ENCODE peak calls at places on chromosome 18, in four cellular contexts. G, X, T and C are unnamed samples.
A peak's percentile ranks its signal among the peaks of the same experiment; 100 is the strongest.

GRCh38 chr18:21241224-21242131 is 554 bp upstream of the GREB1L start:
- DNase-seq in T (no peak), X (peak; percentile 12), G (no peak), C (no peak)

GRCh38 chr18:26461405-26461804 is 86.9 kb downstream of the KCTD1 start:
- DNase-seq in G (no peak), X (no peak), T (no peak), C (no peak)

GRCh38 chr18:68263481-68263880 is 451.4 kb downstream of the TMX3 start:
- DNase-seq in T (no peak), X (no peak), G (no peak), C (no peak)

GRCh38 chr18:75244336-75244735 is 33.7 kb downstream of the TSHZ1 start:
- DNase-seq in X (no peak), G (peak; percentile 21), T (no peak), C (peak; percentile 42)

GRCh38 chr18:14921547-14921946 is 173.6 kb downstream of the ANKRD30B start:
- DNase-seq in G (no peak), T (no peak), X (no peak), C (peak; percentile 10)

GRCh38 chr18:13566941-13567762 is 159.2 kb downstream of the FAM210A start:
- DNase-seq in T (no peak), G (no peak), X (no peak), C (no peak)

GRCh38 chr18:49238433-49239042 is 221.9 kb downstream of the DYM start:
- DNase-seq in T (no peak), G (peak; percentile 38), X (peak; percentile 7), C (no peak)

GRCh38 chr18:54939375-54939917 is 19.8 kb downstream of the CCDC68 start:
- DNase-seq in X (no peak), T (no peak), G (peak; percentile 33), C (no peak)

GRCh38 chr18:48514786-48515185 is 24.0 kb upstream of the CTIF start:
- DNase-seq in G (no peak), X (no peak), T (no peak), C (no peak)

GRCh38 chr18:77096936-77097886 is 35.4 kb downstream of the MBP start:
- DNase-seq in X (no peak), T (no peak), G (no peak), C (no peak)

GRCh38 chr18:50051288-50051687 is 143.7 kb downstream of the MYO5B start:
- DNase-seq in T (peak; percentile 6), X (peak; percentile 10), G (peak; percentile 25), C (no peak)

GRCh38 chr18:31241900-31242409 is 76.0 kb upstream of the DSG1 start:
- DNase-seq in X (peak; percentile 63), T (peak; percentile 69), G (peak; percentile 98), C (peak; percentile 96)

GRCh38 chr18:78794031-78794430 is 185.6 kb upstream of the SALL3 start:
- DNase-seq in X (no peak), G (no peak), T (no peak), C (no peak)
- H3K9me3 ChIP-seq in X (no peaks in the 10 kb centered on the region), G (no peaks in the 10 kb centered on the region), T (no peaks in the 10 kb centered on the region), C (no peaks in the 10 kb centered on the region)

GRCh38 chr18:63318882-63319382 is 637 bp downstream of the BCL2 start:
- DNase-seq in T (no peak), X (no peak), G (no peak), C (no peak)
- H3K27ac ChIP-seq in T (peak overlapping the region; percentile 94), X (no peak overlapping the region), G (no peak overlapping the region), C (peak overlapping the region; percentile 89)

GRCh38 chr18:25350561-25351201 is 1.3 kb downstream of the ZNF521 start:
- DNase-seq in T (no peak), G (no peak), X (no peak), C (no peak)
- H3K4me3 ChIP-seq in T (peak overlapping the region; percentile 35), G (no peak overlapping the region), X (no peak overlapping the region), C (peak overlapping the region; percentile 53)

GRCh38 chr18:8620845-8621244 is 11.6 kb downstream of the RAB12 start:
- DNase-seq in X (no peak), T (no peak), G (no peak), C (no peak)

GRCh38 chr18:8616026-8616401 is 6.8 kb downstream of the RAB12 start:
- DNase-seq in T (no peak), G (peak; percentile 35), X (peak; percentile 24), C (no peak)

GRCh38 chr18:8619835-8620577 is 10.8 kb downstream of the RAB12 start:
- DNase-seq in T (no peak), X (no peak), G (no peak), C (no peak)

GRCh38 chr18:8617907-8618306 is 8.7 kb downstream of the RAB12 start:
- DNase-seq in X (no peak), G (no peak), T (no peak), C (no peak)

DNA sequence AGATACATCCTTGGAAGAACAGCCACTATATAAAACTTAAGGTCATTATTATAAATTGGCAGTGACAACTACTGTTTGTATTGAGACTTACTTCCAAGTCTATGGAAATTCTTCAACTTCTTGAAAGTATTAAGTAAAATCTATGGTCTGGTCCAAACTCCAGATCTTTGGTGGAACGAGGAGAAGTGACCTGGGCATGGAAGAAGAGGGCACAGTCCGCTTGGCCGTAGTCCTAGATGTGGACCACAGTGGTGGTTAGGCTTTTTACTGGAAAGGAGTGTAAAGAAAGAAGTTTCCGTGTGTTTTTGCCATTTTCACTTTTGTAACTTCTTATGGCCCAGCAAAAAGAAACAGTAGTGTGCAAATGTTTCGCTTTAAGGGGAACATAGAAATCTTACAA is 9.8 kb downstream of the RAB12 start:
- DNase-seq in T (no peak), X (no peak), G (no peak), C (no peak)
- H3K9me3 ChIP-seq in T (no peaks in the 10 kb centered on the region), X (peaks cover 13% of the 10 kb centered on the region), G (no peaks in the 10 kb centered on the region), C (no peaks in the 10 kb centered on the region)